ENCODE peak calls at places on chromosomes 4 and X, in five cellular contexts. V, G, W, S and C are unnamed samples.

GRCh38 chr4:7158081-7158750 is 34.1 kb upstream of the SORCS2 start:
- DNase-seq in V (no peak), G (no peak), W (no peak), S (no peak), C (no peak)

GRCh38 chr4:110160616-110161015 is 37.8 kb downstream of the ELOVL6 start:
- DNase-seq in W (no peak), S (no peak), G (no peak), V (no peak), C (no peak)

GRCh38 chrX:153469811-153470410 is 465 bp downstream of the HAUS7 start:
- DNase-seq in G (no peak), W (no peak), V (peak; percentile 68), S (no peak), C (peak; percentile 47)

GRCh38 chr4:183876268-183876934 is 28.7 kb upstream of the STOX2 start:
- DNase-seq in W (no peak), G (no peak), S (no peak), V (no peak), C (peak; percentile 62)

GRCh38 chr4:74320559-74321118 is 12.4 kb downstream of the EPGN start:
- DNase-seq in S (peak; percentile 9), G (peak; percentile 27), W (peak; percentile 58), V (peak; percentile 26), C (peak; percentile 20)

GRCh38 chrX:134013092-134013497 is 27.7 kb upstream of the GPC3 start:
- DNase-seq in S (no peak), V (no peak), W (no peak), G (no peak), C (no peak)

GRCh38 chr4:35739305-35739704 is 505.0 kb downstream of the ARAP2 start:
- DNase-seq in G (no peak), W (no peak), S (no peak), V (no peak), C (no peak)

GRCh38 chrX:68929332-68930150 is 100.7 kb downstream of the EFNB1 start:
- DNase-seq in G (no peak), S (no peak), V (no peak), W (no peak), C (no peak)

GRCh38 chr4:69194166-69194565 is 20.4 kb downstream of the UGT2B11 start:
- DNase-seq in W (peak; percentile 16), G (no peak), S (no peak), V (no peak), C (no peak)

GRCh38 chr4:184534511-184535391 is 60.4 kb upstream of the IRF2 start:
- DNase-seq in W (peak; percentile 43), G (no peak), S (peak; percentile 76), V (no peak), C (no peak)

GRCh38 chrX:82813671-82814078 is 694.4 kb upstream of the POU3F4 start:
- DNase-seq in G (peak; percentile 0), V (no peak), W (no peak), S (no peak), C (peak; percentile 22)

GRCh38 chrX:39856472-39857121 is 241.2 kb downstream of the BCOR start:
- DNase-seq in G (no peak), S (no peak), V (no peak), W (no peak), C (no peak)

GRCh38 chrX:39853417-39853816 is 244.3 kb downstream of the BCOR start:
- DNase-seq in G (no peak), S (no peak), W (no peak), V (no peak), C (no peak)

GRCh38 chrX:39852496-39852895 is 245.3 kb downstream of the BCOR start:
- DNase-seq in S (no peak), G (no peak), W (no peak), V (no peak), C (no peak)

GRCh38 chrX:39855748-39856129 is 242.0 kb downstream of the BCOR start:
- DNase-seq in G (no peak), V (peak; percentile 76), W (no peak), S (peak; percentile 77), C (peak; percentile 12)

DNA sequence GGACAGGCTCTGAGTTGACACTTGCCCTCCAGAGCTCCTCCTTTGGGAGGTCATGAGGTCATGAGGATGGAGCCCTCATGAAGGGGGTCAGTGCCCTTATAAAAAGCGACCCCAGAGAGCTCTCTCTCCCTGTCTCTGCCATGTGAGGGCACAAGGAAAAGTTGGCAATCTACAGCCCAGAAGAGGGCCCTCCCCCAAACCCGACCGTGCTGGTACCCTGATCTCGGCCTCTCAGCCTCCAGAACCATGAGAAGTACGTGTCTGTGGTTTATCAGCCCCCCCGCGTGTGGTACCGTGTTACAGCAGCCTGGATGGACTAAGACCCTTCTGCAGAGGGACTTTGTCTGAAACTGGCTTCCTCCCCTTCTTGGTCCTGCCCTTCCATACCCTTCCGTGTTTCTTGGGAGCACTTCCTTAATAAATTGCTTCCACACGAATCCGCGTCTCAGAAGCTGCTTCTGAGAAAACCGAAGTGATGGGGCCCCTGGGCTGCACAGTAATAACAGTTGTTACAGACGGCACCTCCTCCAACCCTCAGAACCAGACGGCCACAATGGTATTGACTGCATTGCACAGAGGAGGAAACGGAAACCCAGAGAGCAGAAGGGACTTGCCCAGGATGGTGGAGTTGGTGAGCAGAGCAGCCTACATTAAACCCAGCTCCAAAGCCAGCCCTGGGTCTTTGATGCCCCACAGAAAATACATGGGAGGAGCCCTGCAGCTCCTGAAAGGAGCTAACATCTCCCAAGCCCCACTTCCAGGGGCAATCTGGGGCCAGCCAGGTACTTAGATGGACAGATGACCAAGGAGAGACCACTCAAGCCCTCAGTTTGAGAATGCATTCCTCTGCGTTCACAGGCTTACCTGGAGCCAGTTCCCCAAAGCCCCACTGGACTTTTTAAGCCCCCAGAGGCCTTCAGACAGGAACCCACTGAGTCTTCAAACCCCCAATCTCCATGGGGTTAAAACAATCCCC is 242.7 kb downstream of the BCOR start:
- DNase-seq in W (no peak), S (peak; percentile 82), V (no peak), G (no peak), C (no peak)
- TF ChIP-seq MAX in W (no peak), S (no peak), V (no peak), G (no peak), C (no peak)

GRCh38 chrX:115018944-115019343 is 1.5 kb upstream of the IL13RA2 start:
- DNase-seq in G (no peak), S (no peak), V (no peak), W (no peak), C (no peak)
- TF ChIP-seq HDAC2 in G (no peak), S (no peak), V (no peak), W (no peak), C (no peak)

GRCh38 chr4:39976141-39976944 is 1.4 kb downstream of the PDS5A start:
- DNase-seq in V (peak; percentile 54), W (peak; percentile 74), G (peak; percentile 71), S (no peak), C (peak; percentile 63)

GRCh38 chr4:39977489-39978377 is at the start of gene PDS5A:
- DNase-seq in G (peak; percentile 75), S (peak; percentile 56), V (peak; percentile 96), W (peak; percentile 81), C (peak; percentile 87)

GRCh38 chr4:39978378-39978775 is 666 bp upstream of the PDS5A start:
- DNase-seq in G (no peak), V (no peak), S (no peak), W (no peak), C (no peak)

GRCh38 chr4:39975488-39976089 is 2.1 kb downstream of the PDS5A start:
- DNase-seq in G (no peak), W (no peak), S (no peak), V (no peak), C (no peak)

GRCh38 chr4:39976945-39977488 is 694 bp downstream of the PDS5A start:
- DNase-seq in G (no peak), W (no peak), V (no peak), S (no peak), C (peak; percentile 17)
- TF ChIP-seq KDM1A in G (no peak), W (no peak), V (no peak), S (no peak), C (no peak)

GRCh38 chr4:760616-761015 is 55.0 kb downstream of the PCGF3 start:
- DNase-seq in G (no peak), W (no peak), V (no peak), S (no peak), C (no peak)

GRCh38 chr4:763191-763810 is 57.7 kb downstream of the PCGF3 start:
- DNase-seq in W (no peak), G (no peak), S (no peak), V (no peak), C (no peak)

GRCh38 chr4:761086-761485 is 55.5 kb downstream of the PCGF3 start:
- DNase-seq in G (no peak), W (no peak), V (no peak), S (no peak), C (no peak)

GRCh38 chr4:762211-763190 is 56.9 kb downstream of the PCGF3 start:
- DNase-seq in S (no peak), V (no peak), G (no peak), W (peak; percentile 58), C (no peak)

GRCh38 chr4:761739-762138 is 56.1 kb downstream of the PCGF3 start:
- DNase-seq in W (no peak), S (no peak), G (no peak), V (no peak), C (no peak)
- TF ChIP-seq MAX in W (no peak), S (no peak), G (no peak), V (no peak), C (no peak)